ENCODE peak calls at places on chromosomes 11 and 22, in ten cellular contexts. One of them, this sample, is unnamed.

GRCh38 chr11:11416917-11417316 is 63.9 kb upstream of the CSNK2A3 start:
- DNase-seq in HEK293T: no peak
- DNase-seq in IMR-90: peak
- DNase-seq in NCI-H1105 treated with DMSO at 0.1 percent for 48 hours: no peak
- DNase-seq in NCI-H2081 treated with DMSO at 0.1 percent for 48 hours: no peak
- DNase-seq in heart right ventricle: no peak
- DNase-seq in activated naive CD4-positive, alpha-beta T cell: no peak
- DNase-seq in activated CD4-positive, CD25-positive, alpha-beta regulatory T cell: no peak
- DNase-seq in choroid plexus epithelial cell: peak
- DNase-seq in GM03348: peak
- DNase-seq in this sample: peak

GRCh38 chr11:125305346-125305745 is 140.8 kb downstream of the PKNOX2 start:
- DNase-seq in NCI-H2081 treated with DMSO at 0.1 percent for 48 hours: no peak
- DNase-seq in NCI-H1105 treated with DMSO at 0.1 percent for 48 hours: peak
- DNase-seq in activated naive CD4-positive, alpha-beta T cell: no peak
- DNase-seq in HEK293T: no peak
- DNase-seq in heart right ventricle: no peak
- DNase-seq in activated CD4-positive, CD25-positive, alpha-beta regulatory T cell: no peak
- DNase-seq in choroid plexus epithelial cell: no peak
- DNase-seq in GM03348: no peak
- DNase-seq in IMR-90: no peak
- DNase-seq in this sample: no peak

GRCh38 chr22:40383905-40384304 is 13.5 kb downstream of the SGSM3 start:
- DNase-seq in IMR-90: peak
- DNase-seq in GM03348: no peak
- DNase-seq in activated naive CD4-positive, alpha-beta T cell: no peak
- DNase-seq in heart right ventricle: no peak
- DNase-seq in activated CD4-positive, CD25-positive, alpha-beta regulatory T cell: no peak
- DNase-seq in NCI-H2081 treated with DMSO at 0.1 percent for 48 hours: no peak
- DNase-seq in NCI-H1105 treated with DMSO at 0.1 percent for 48 hours: no peak
- DNase-seq in choroid plexus epithelial cell: peak
- DNase-seq in HEK293T: no peak
- DNase-seq in this sample: peak

GRCh38 chr11:82996966-82997606 is 74.6 kb downstream of the RAB30 start:
- DNase-seq in choroid plexus epithelial cell: no peak
- DNase-seq in IMR-90: no peak
- DNase-seq in HEK293T: no peak
- DNase-seq in NCI-H2081 treated with DMSO at 0.1 percent for 48 hours: peak
- DNase-seq in activated naive CD4-positive, alpha-beta T cell: no peak
- DNase-seq in GM03348: no peak
- DNase-seq in activated CD4-positive, CD25-positive, alpha-beta regulatory T cell: no peak
- DNase-seq in NCI-H1105 treated with DMSO at 0.1 percent for 48 hours: peak
- DNase-seq in heart right ventricle: no peak
- DNase-seq in this sample: no peak

GRCh38 chr11:45383229-45383628 is 97.1 kb upstream of the SYT13 start:
- DNase-seq in heart right ventricle: no peak
- DNase-seq in activated naive CD4-positive, alpha-beta T cell: no peak
- DNase-seq in IMR-90: no peak
- DNase-seq in choroid plexus epithelial cell: peak
- DNase-seq in NCI-H2081 treated with DMSO at 0.1 percent for 48 hours: no peak
- DNase-seq in NCI-H1105 treated with DMSO at 0.1 percent for 48 hours: no peak
- DNase-seq in activated CD4-positive, CD25-positive, alpha-beta regulatory T cell: no peak
- DNase-seq in GM03348: peak
- DNase-seq in HEK293T: no peak
- DNase-seq in this sample: peak

GRCh38 chr11:1604711-1605110 is 3.6 kb downstream of the KRTAP5-3 start:
- DNase-seq in activated CD4-positive, CD25-positive, alpha-beta regulatory T cell: no peak
- DNase-seq in activated naive CD4-positive, alpha-beta T cell: no peak
- DNase-seq in HEK293T: no peak
- DNase-seq in choroid plexus epithelial cell: no peak
- DNase-seq in heart right ventricle: no peak
- DNase-seq in NCI-H1105 treated with DMSO at 0.1 percent for 48 hours: no peak
- DNase-seq in GM03348: no peak
- DNase-seq in IMR-90: no peak
- DNase-seq in NCI-H2081 treated with DMSO at 0.1 percent for 48 hours: no peak
- DNase-seq in this sample: no peak

GRCh38 chr22:48842583-48842945 is 985.1 kb downstream of the BRD1 start:
- DNase-seq in GM03348: no peak
- DNase-seq in NCI-H1105 treated with DMSO at 0.1 percent for 48 hours: no peak
- DNase-seq in activated naive CD4-positive, alpha-beta T cell: no peak
- DNase-seq in activated CD4-positive, CD25-positive, alpha-beta regulatory T cell: no peak
- DNase-seq in choroid plexus epithelial cell: no peak
- DNase-seq in IMR-90: no peak
- DNase-seq in NCI-H2081 treated with DMSO at 0.1 percent for 48 hours: no peak
- DNase-seq in HEK293T: no peak
- DNase-seq in heart right ventricle: no peak
- DNase-seq in this sample: no peak

GRCh38 chr11:57728829-57729228 is 12.5 kb upstream of the SELENOH start:
- DNase-seq in activated naive CD4-positive, alpha-beta T cell: no peak
- DNase-seq in activated CD4-positive, CD25-positive, alpha-beta regulatory T cell: no peak
- DNase-seq in GM03348: no peak
- DNase-seq in HEK293T: no peak
- DNase-seq in IMR-90: no peak
- DNase-seq in heart right ventricle: no peak
- DNase-seq in choroid plexus epithelial cell: no peak
- DNase-seq in NCI-H1105 treated with DMSO at 0.1 percent for 48 hours: no peak
- DNase-seq in NCI-H2081 treated with DMSO at 0.1 percent for 48 hours: no peak
- DNase-seq in this sample: no peak

GRCh38 chr22:36339171-36340065 is 48.3 kb downstream of the MYH9 start:
- DNase-seq in activated CD4-positive, CD25-positive, alpha-beta regulatory T cell: no peak
- DNase-seq in choroid plexus epithelial cell: peak
- DNase-seq in GM03348: peak
- DNase-seq in HEK293T: no peak
- DNase-seq in NCI-H2081 treated with DMSO at 0.1 percent for 48 hours: no peak
- DNase-seq in activated naive CD4-positive, alpha-beta T cell: no peak
- DNase-seq in heart right ventricle: no peak
- DNase-seq in IMR-90: peak
- DNase-seq in NCI-H1105 treated with DMSO at 0.1 percent for 48 hours: no peak
- DNase-seq in this sample: peak

GRCh38 chr11:114297806-114298700 is 1.9 kb downstream of the NNMT start:
- DNase-seq in NCI-H1105 treated with DMSO at 0.1 percent for 48 hours: no peak
- DNase-seq in HEK293T: no peak
- DNase-seq in NCI-H2081 treated with DMSO at 0.1 percent for 48 hours: no peak
- DNase-seq in heart right ventricle: no peak
- DNase-seq in activated naive CD4-positive, alpha-beta T cell: no peak
- DNase-seq in choroid plexus epithelial cell: no peak
- DNase-seq in activated CD4-positive, CD25-positive, alpha-beta regulatory T cell: no peak
- DNase-seq in GM03348: no peak
- DNase-seq in IMR-90: no peak
- DNase-seq in this sample: peak

GRCh38 chr11:10303558-10304363 is 1.1 kb upstream of the ADM start:
- DNase-seq in choroid plexus epithelial cell: peak
- DNase-seq in HEK293T: no peak
- DNase-seq in NCI-H1105 treated with DMSO at 0.1 percent for 48 hours: peak
- DNase-seq in IMR-90: peak
- DNase-seq in NCI-H2081 treated with DMSO at 0.1 percent for 48 hours: no peak
- DNase-seq in GM03348: peak
- DNase-seq in activated CD4-positive, CD25-positive, alpha-beta regulatory T cell: no peak
- DNase-seq in heart right ventricle: peak
- DNase-seq in activated naive CD4-positive, alpha-beta T cell: no peak
- DNase-seq in this sample: peak

GRCh38 chr11:108774037-108774436 is 109.2 kb downstream of the DDX10 start:
- DNase-seq in GM03348: no peak
- DNase-seq in heart right ventricle: no peak
- DNase-seq in NCI-H1105 treated with DMSO at 0.1 percent for 48 hours: no peak
- DNase-seq in activated CD4-positive, CD25-positive, alpha-beta regulatory T cell: no peak
- DNase-seq in HEK293T: no peak
- DNase-seq in NCI-H2081 treated with DMSO at 0.1 percent for 48 hours: no peak
- DNase-seq in IMR-90: no peak
- DNase-seq in activated naive CD4-positive, alpha-beta T cell: no peak
- DNase-seq in choroid plexus epithelial cell: no peak
- DNase-seq in this sample: no peak

GRCh38 chr11:114262681-114263509 is 33.3 kb upstream of the NNMT start:
- DNase-seq in NCI-H2081 treated with DMSO at 0.1 percent for 48 hours: no peak
- DNase-seq in GM03348: peak
- DNase-seq in HEK293T: peak
- DNase-seq in IMR-90: peak
- DNase-seq in NCI-H1105 treated with DMSO at 0.1 percent for 48 hours: peak
- DNase-seq in activated CD4-positive, CD25-positive, alpha-beta regulatory T cell: no peak
- DNase-seq in choroid plexus epithelial cell: peak
- DNase-seq in activated naive CD4-positive, alpha-beta T cell: no peak
- DNase-seq in heart right ventricle: no peak
- DNase-seq in this sample: peak

GRCh38 chr11:64743591-64744543 is at the start of gene RASGRP2:
- DNase-seq in activated CD4-positive, CD25-positive, alpha-beta regulatory T cell: peak
- DNase-seq in IMR-90: no peak
- DNase-seq in GM03348: peak
- DNase-seq in NCI-H2081 treated with DMSO at 0.1 percent for 48 hours: no peak
- DNase-seq in NCI-H1105 treated with DMSO at 0.1 percent for 48 hours: peak
- DNase-seq in choroid plexus epithelial cell: peak
- DNase-seq in activated naive CD4-positive, alpha-beta T cell: peak
- DNase-seq in heart right ventricle: peak
- DNase-seq in HEK293T: peak
- DNase-seq in this sample: peak

GRCh38 chr11:84136926-84137325 is 850.8 kb upstream of the CCDC90B start:
- DNase-seq in choroid plexus epithelial cell: no peak
- DNase-seq in heart right ventricle: no peak
- DNase-seq in GM03348: no peak
- DNase-seq in NCI-H2081 treated with DMSO at 0.1 percent for 48 hours: no peak
- DNase-seq in IMR-90: no peak
- DNase-seq in HEK293T: no peak
- DNase-seq in NCI-H1105 treated with DMSO at 0.1 percent for 48 hours: no peak
- DNase-seq in activated naive CD4-positive, alpha-beta T cell: no peak
- DNase-seq in activated CD4-positive, CD25-positive, alpha-beta regulatory T cell: no peak
- DNase-seq in this sample: no peak

GRCh38 chr22:45671783-45672563 is at the start of gene ATXN10:
- DNase-seq in HEK293T: peak
- DNase-seq in NCI-H2081 treated with DMSO at 0.1 percent for 48 hours: peak
- DNase-seq in GM03348: peak
- DNase-seq in choroid plexus epithelial cell: peak
- DNase-seq in IMR-90: peak
- DNase-seq in heart right ventricle: peak
- DNase-seq in NCI-H1105 treated with DMSO at 0.1 percent for 48 hours: peak
- DNase-seq in activated CD4-positive, CD25-positive, alpha-beta regulatory T cell: peak
- DNase-seq in activated naive CD4-positive, alpha-beta T cell: peak
- DNase-seq in this sample: peak

GRCh38 chr11:69614085-69614484 is 26.9 kb upstream of the CCND1 start:
- DNase-seq in NCI-H2081 treated with DMSO at 0.1 percent for 48 hours: no peak
- DNase-seq in IMR-90: no peak
- DNase-seq in heart right ventricle: no peak
- DNase-seq in NCI-H1105 treated with DMSO at 0.1 percent for 48 hours: no peak
- DNase-seq in choroid plexus epithelial cell: no peak
- DNase-seq in HEK293T: no peak
- DNase-seq in activated CD4-positive, CD25-positive, alpha-beta regulatory T cell: no peak
- DNase-seq in GM03348: no peak
- DNase-seq in activated naive CD4-positive, alpha-beta T cell: no peak
- DNase-seq in this sample: no peak

GRCh38 chr11:63445720-63446119 is 45.2 kb downstream of the PLAAT5 start:
- DNase-seq in IMR-90: peak
- DNase-seq in NCI-H2081 treated with DMSO at 0.1 percent for 48 hours: no peak
- DNase-seq in choroid plexus epithelial cell: peak
- DNase-seq in GM03348: peak
- DNase-seq in heart right ventricle: no peak
- DNase-seq in NCI-H1105 treated with DMSO at 0.1 percent for 48 hours: no peak
- DNase-seq in activated CD4-positive, CD25-positive, alpha-beta regulatory T cell: no peak
- DNase-seq in activated naive CD4-positive, alpha-beta T cell: no peak
- DNase-seq in HEK293T: no peak
- DNase-seq in this sample: no peak

GRCh38 chr11:128720522-128720985 is 26.7 kb downstream of the FLI1 start:
- DNase-seq in IMR-90: no peak
- DNase-seq in HEK293T: no peak
- DNase-seq in activated CD4-positive, CD25-positive, alpha-beta regulatory T cell: no peak
- DNase-seq in heart right ventricle: no peak
- DNase-seq in NCI-H1105 treated with DMSO at 0.1 percent for 48 hours: no peak
- DNase-seq in GM03348: no peak
- DNase-seq in NCI-H2081 treated with DMSO at 0.1 percent for 48 hours: no peak
- DNase-seq in choroid plexus epithelial cell: peak
- DNase-seq in activated naive CD4-positive, alpha-beta T cell: no peak
- DNase-seq in this sample: peak

GRCh38 chr11:118152552-118153471 is at the start of gene SCN4B:
- DNase-seq in NCI-H1105 treated with DMSO at 0.1 percent for 48 hours: peak
- DNase-seq in heart right ventricle: peak
- DNase-seq in activated naive CD4-positive, alpha-beta T cell: no peak
- DNase-seq in choroid plexus epithelial cell: peak
- DNase-seq in NCI-H2081 treated with DMSO at 0.1 percent for 48 hours: no peak
- DNase-seq in IMR-90: peak
- DNase-seq in activated CD4-positive, CD25-positive, alpha-beta regulatory T cell: no peak
- DNase-seq in GM03348: peak
- DNase-seq in HEK293T: peak
- DNase-seq in this sample: peak

GRCh38 chr11:76067099-76067498 is 139.2 kb downstream of the WNT11 start:
- DNase-seq in HEK293T: no peak
- DNase-seq in activated naive CD4-positive, alpha-beta T cell: no peak
- DNase-seq in NCI-H2081 treated with DMSO at 0.1 percent for 48 hours: no peak
- DNase-seq in NCI-H1105 treated with DMSO at 0.1 percent for 48 hours: no peak
- DNase-seq in choroid plexus epithelial cell: no peak
- DNase-seq in activated CD4-positive, CD25-positive, alpha-beta regulatory T cell: no peak
- DNase-seq in heart right ventricle: no peak
- DNase-seq in IMR-90: peak
- DNase-seq in GM03348: peak
- DNase-seq in this sample: no peak

GRCh38 chr11:981764-982163 is 54.8 kb downstream of the MUC6 start:
- DNase-seq in activated naive CD4-positive, alpha-beta T cell: no peak
- DNase-seq in NCI-H2081 treated with DMSO at 0.1 percent for 48 hours: no peak
- DNase-seq in activated CD4-positive, CD25-positive, alpha-beta regulatory T cell: no peak
- DNase-seq in IMR-90: no peak
- DNase-seq in NCI-H1105 treated with DMSO at 0.1 percent for 48 hours: no peak
- DNase-seq in HEK293T: no peak
- DNase-seq in heart right ventricle: no peak
- DNase-seq in GM03348: no peak
- DNase-seq in choroid plexus epithelial cell: no peak
- DNase-seq in this sample: no peak

GRCh38 chr11:69297225-69297925 is 3.4 kb downstream of the MYEOV start:
- DNase-seq in GM03348: peak
- DNase-seq in NCI-H2081 treated with DMSO at 0.1 percent for 48 hours: no peak
- DNase-seq in heart right ventricle: peak
- DNase-seq in HEK293T: peak
- DNase-seq in NCI-H1105 treated with DMSO at 0.1 percent for 48 hours: peak
- DNase-seq in activated naive CD4-positive, alpha-beta T cell: peak
- DNase-seq in activated CD4-positive, CD25-positive, alpha-beta regulatory T cell: peak
- DNase-seq in IMR-90: peak
- DNase-seq in choroid plexus epithelial cell: peak
- DNase-seq in this sample: peak

GRCh38 chr11:77959434-77959833 is 35.0 kb downstream of the INTS4 start:
- DNase-seq in NCI-H2081 treated with DMSO at 0.1 percent for 48 hours: no peak
- DNase-seq in GM03348: no peak
- DNase-seq in NCI-H1105 treated with DMSO at 0.1 percent for 48 hours: no peak
- DNase-seq in HEK293T: no peak
- DNase-seq in heart right ventricle: no peak
- DNase-seq in choroid plexus epithelial cell: peak
- DNase-seq in IMR-90: peak
- DNase-seq in activated naive CD4-positive, alpha-beta T cell: no peak
- DNase-seq in activated CD4-positive, CD25-positive, alpha-beta regulatory T cell: no peak
- DNase-seq in this sample: peak

GRCh38 chr11:32428665-32429293 is 6.6 kb downstream of the WT1 start:
- DNase-seq in GM03348: no peak
- DNase-seq in activated CD4-positive, CD25-positive, alpha-beta regulatory T cell: no peak
- DNase-seq in IMR-90: no peak
- DNase-seq in HEK293T: no peak
- DNase-seq in heart right ventricle: no peak
- DNase-seq in choroid plexus epithelial cell: no peak
- DNase-seq in NCI-H1105 treated with DMSO at 0.1 percent for 48 hours: no peak
- DNase-seq in NCI-H2081 treated with DMSO at 0.1 percent for 48 hours: no peak
- DNase-seq in activated naive CD4-positive, alpha-beta T cell: no peak
- DNase-seq in this sample: no peak